ENCODE peak calls at places on chromosomes 13 and 19, in seven cellular contexts. One of them, this sample, is unnamed.

GRCh38 chr13:44052843-44053607 is 173.3 kb downstream of the LACC1 start:
- DNase-seq in ELR: peak; percentile 47
- DNase-seq in activated naive CD8-positive, alpha-beta T cell treated with anti-CD3 and anti-CD28 coated beads for 36 hours: no peak
- DNase-seq in fibroblast of pulmonary artery: peak; percentile 79
- DNase-seq in GM04503: no peak
- DNase-seq in stimulated activated CD4-positive, alpha-beta T cell treated with anti-CD3 and anti-CD28 coated beads, Interleukin-2, amount 100 ng/mL, for 24 hours: no peak
- DNase-seq in RPMI7951: no peak
- DNase-seq in this sample: no peak

GRCh38 chr19:12773571-12773970 is 1.8 kb downstream of the HOOK2 start:
- DNase-seq in ELR: peak; percentile 60
- DNase-seq in activated naive CD8-positive, alpha-beta T cell treated with anti-CD3 and anti-CD28 coated beads for 36 hours: no peak
- DNase-seq in fibroblast of pulmonary artery: peak; percentile 40
- DNase-seq in GM04503: no peak
- DNase-seq in stimulated activated CD4-positive, alpha-beta T cell treated with anti-CD3 and anti-CD28 coated beads, Interleukin-2, amount 100 ng/mL, for 24 hours: no peak
- DNase-seq in RPMI7951: peak; percentile 47
- DNase-seq in this sample: no peak

GRCh38 chr19:3361384-3362216 is 4.8 kb upstream of the NFIC start:
- DNase-seq in ELR: no peak
- DNase-seq in activated naive CD8-positive, alpha-beta T cell treated with anti-CD3 and anti-CD28 coated beads for 36 hours: peak; percentile 21
- DNase-seq in fibroblast of pulmonary artery: no peak
- DNase-seq in GM04503: no peak
- DNase-seq in stimulated activated CD4-positive, alpha-beta T cell treated with anti-CD3 and anti-CD28 coated beads, Interleukin-2, amount 100 ng/mL, for 24 hours: no peak
- DNase-seq in RPMI7951: no peak
- DNase-seq in this sample: no peak

GRCh38 chr13:111489301-111489700 is 168.9 kb downstream of the TEX29 start:
- DNase-seq in ELR: no peak
- DNase-seq in activated naive CD8-positive, alpha-beta T cell treated with anti-CD3 and anti-CD28 coated beads for 36 hours: no peak
- DNase-seq in fibroblast of pulmonary artery: no peak
- DNase-seq in GM04503: no peak
- DNase-seq in stimulated activated CD4-positive, alpha-beta T cell treated with anti-CD3 and anti-CD28 coated beads, Interleukin-2, amount 100 ng/mL, for 24 hours: no peak
- DNase-seq in RPMI7951: no peak
- DNase-seq in this sample: no peak

GRCh38 chr13:30576528-30576927 is 41.2 kb upstream of the USPL1 start:
- DNase-seq in ELR: peak; percentile 68
- DNase-seq in activated naive CD8-positive, alpha-beta T cell treated with anti-CD3 and anti-CD28 coated beads for 36 hours: peak; percentile 30
- DNase-seq in fibroblast of pulmonary artery: peak; percentile 55
- DNase-seq in GM04503: no peak
- DNase-seq in stimulated activated CD4-positive, alpha-beta T cell treated with anti-CD3 and anti-CD28 coated beads, Interleukin-2, amount 100 ng/mL, for 24 hours: peak; percentile 22
- DNase-seq in RPMI7951: peak; percentile 69
- DNase-seq in this sample: no peak

GRCh38 chr19:41701401-41702075 is 6.9 kb upstream of the CEACAM5 start:
- DNase-seq in ELR: peak; percentile 11
- DNase-seq in activated naive CD8-positive, alpha-beta T cell treated with anti-CD3 and anti-CD28 coated beads for 36 hours: peak; percentile 17
- DNase-seq in fibroblast of pulmonary artery: no peak
- DNase-seq in GM04503: no peak
- DNase-seq in stimulated activated CD4-positive, alpha-beta T cell treated with anti-CD3 and anti-CD28 coated beads, Interleukin-2, amount 100 ng/mL, for 24 hours: peak; percentile 25
- DNase-seq in RPMI7951: no peak
- DNase-seq in this sample: no peak

GRCh38 chr13:91017669-91018053 is 329.8 kb upstream of the MIR17HG start:
- DNase-seq in ELR: peak; percentile 60
- DNase-seq in activated naive CD8-positive, alpha-beta T cell treated with anti-CD3 and anti-CD28 coated beads for 36 hours: no peak
- DNase-seq in fibroblast of pulmonary artery: no peak
- DNase-seq in GM04503: no peak
- DNase-seq in stimulated activated CD4-positive, alpha-beta T cell treated with anti-CD3 and anti-CD28 coated beads, Interleukin-2, amount 100 ng/mL, for 24 hours: no peak
- DNase-seq in RPMI7951: peak; percentile 24
- DNase-seq in this sample: peak; percentile 31

GRCh38 chr13:53074119-53074518 is 45.5 kb downstream of the OLFM4 start:
- DNase-seq in ELR: no peak
- DNase-seq in activated naive CD8-positive, alpha-beta T cell treated with anti-CD3 and anti-CD28 coated beads for 36 hours: no peak
- DNase-seq in fibroblast of pulmonary artery: no peak
- DNase-seq in GM04503: no peak
- DNase-seq in stimulated activated CD4-positive, alpha-beta T cell treated with anti-CD3 and anti-CD28 coated beads, Interleukin-2, amount 100 ng/mL, for 24 hours: no peak
- DNase-seq in RPMI7951: no peak
- DNase-seq in this sample: no peak

GRCh38 chr19:33818426-33818825 is 21.8 kb downstream of the KCTD15 start:
- DNase-seq in ELR: no peak
- DNase-seq in activated naive CD8-positive, alpha-beta T cell treated with anti-CD3 and anti-CD28 coated beads for 36 hours: no peak
- DNase-seq in fibroblast of pulmonary artery: no peak
- DNase-seq in GM04503: no peak
- DNase-seq in stimulated activated CD4-positive, alpha-beta T cell treated with anti-CD3 and anti-CD28 coated beads, Interleukin-2, amount 100 ng/mL, for 24 hours: no peak
- DNase-seq in RPMI7951: no peak
- DNase-seq in this sample: no peak

GRCh38 chr19:7673995-7674667 is 2.8 kb upstream of the MCEMP1 start:
- DNase-seq in ELR: peak; percentile 82
- DNase-seq in activated naive CD8-positive, alpha-beta T cell treated with anti-CD3 and anti-CD28 coated beads for 36 hours: peak; percentile 40
- DNase-seq in fibroblast of pulmonary artery: peak; percentile 55
- DNase-seq in GM04503: no peak
- DNase-seq in stimulated activated CD4-positive, alpha-beta T cell treated with anti-CD3 and anti-CD28 coated beads, Interleukin-2, amount 100 ng/mL, for 24 hours: peak; percentile 63
- DNase-seq in RPMI7951: peak; percentile 66
- DNase-seq in this sample: peak; percentile 72

GRCh38 chr13:45310341-45311138 is 30.4 kb downstream of the TPT1 start:
- DNase-seq in ELR: no peak
- DNase-seq in activated naive CD8-positive, alpha-beta T cell treated with anti-CD3 and anti-CD28 coated beads for 36 hours: no peak
- DNase-seq in fibroblast of pulmonary artery: no peak
- DNase-seq in GM04503: no peak
- DNase-seq in stimulated activated CD4-positive, alpha-beta T cell treated with anti-CD3 and anti-CD28 coated beads, Interleukin-2, amount 100 ng/mL, for 24 hours: no peak
- DNase-seq in RPMI7951: no peak
- DNase-seq in this sample: no peak

GRCh38 chr13:66506979-66507378 is 723.2 kb downstream of the PCDH9 start:
- DNase-seq in ELR: no peak
- DNase-seq in activated naive CD8-positive, alpha-beta T cell treated with anti-CD3 and anti-CD28 coated beads for 36 hours: no peak
- DNase-seq in fibroblast of pulmonary artery: no peak
- DNase-seq in GM04503: no peak
- DNase-seq in stimulated activated CD4-positive, alpha-beta T cell treated with anti-CD3 and anti-CD28 coated beads, Interleukin-2, amount 100 ng/mL, for 24 hours: no peak
- DNase-seq in RPMI7951: no peak
- DNase-seq in this sample: no peak

GRCh38 chr13:32829269-32829668 is 187.0 kb upstream of the KL start:
- DNase-seq in ELR: peak; percentile 50
- DNase-seq in activated naive CD8-positive, alpha-beta T cell treated with anti-CD3 and anti-CD28 coated beads for 36 hours: no peak
- DNase-seq in fibroblast of pulmonary artery: no peak
- DNase-seq in GM04503: no peak
- DNase-seq in stimulated activated CD4-positive, alpha-beta T cell treated with anti-CD3 and anti-CD28 coated beads, Interleukin-2, amount 100 ng/mL, for 24 hours: no peak
- DNase-seq in RPMI7951: peak; percentile 5
- DNase-seq in this sample: no peak

GRCh38 chr13:108728370-108728769 is 99.0 kb downstream of the MYO16 start:
- DNase-seq in ELR: no peak
- DNase-seq in activated naive CD8-positive, alpha-beta T cell treated with anti-CD3 and anti-CD28 coated beads for 36 hours: no peak
- DNase-seq in fibroblast of pulmonary artery: no peak
- DNase-seq in GM04503: no peak
- DNase-seq in stimulated activated CD4-positive, alpha-beta T cell treated with anti-CD3 and anti-CD28 coated beads, Interleukin-2, amount 100 ng/mL, for 24 hours: no peak
- DNase-seq in RPMI7951: no peak
- DNase-seq in this sample: peak; percentile 77

GRCh38 chr13:65310663-65311328 is 1919.3 kb downstream of the PCDH9 start:
- DNase-seq in ELR: no peak
- DNase-seq in activated naive CD8-positive, alpha-beta T cell treated with anti-CD3 and anti-CD28 coated beads for 36 hours: no peak
- DNase-seq in fibroblast of pulmonary artery: no peak
- DNase-seq in GM04503: no peak
- DNase-seq in stimulated activated CD4-positive, alpha-beta T cell treated with anti-CD3 and anti-CD28 coated beads, Interleukin-2, amount 100 ng/mL, for 24 hours: no peak
- DNase-seq in RPMI7951: no peak
- DNase-seq in this sample: no peak

GRCh38 chr13:110538632-110539031 is 22.9 kb downstream of the RAB20 start:
- DNase-seq in ELR: no peak
- DNase-seq in activated naive CD8-positive, alpha-beta T cell treated with anti-CD3 and anti-CD28 coated beads for 36 hours: no peak
- DNase-seq in fibroblast of pulmonary artery: peak; percentile 58
- DNase-seq in GM04503: no peak
- DNase-seq in stimulated activated CD4-positive, alpha-beta T cell treated with anti-CD3 and anti-CD28 coated beads, Interleukin-2, amount 100 ng/mL, for 24 hours: no peak
- DNase-seq in RPMI7951: no peak
- DNase-seq in this sample: no peak

GRCh38 chr19:375395-376110 is 31.0 kb upstream of the MIER2 start:
- DNase-seq in ELR: no peak
- DNase-seq in activated naive CD8-positive, alpha-beta T cell treated with anti-CD3 and anti-CD28 coated beads for 36 hours: no peak
- DNase-seq in fibroblast of pulmonary artery: no peak
- DNase-seq in GM04503: no peak
- DNase-seq in stimulated activated CD4-positive, alpha-beta T cell treated with anti-CD3 and anti-CD28 coated beads, Interleukin-2, amount 100 ng/mL, for 24 hours: no peak
- DNase-seq in RPMI7951: no peak
- DNase-seq in this sample: no peak

This sample was measured in HCT116.